ENCODE peak calls at places on chromosomes 12 and 14, in four cellular contexts. L, N, B and K are unnamed samples.
A peak's percentile ranks its signal among the peaks of the same experiment; 100 is the strongest.

GRCh38 chr12:114885501-114885900 is 201.5 kb upstream of the TBX3 start:
- DNase-seq in L (no peak), N (no peak), B (no peak), K (no peak)

GRCh38 chr14:75069811-75070145 is 337 bp downstream of the ZC2HC1C start:
- DNase-seq in L (no peak), N (no peak), B (no peak), K (no peak)

GRCh38 chr12:32148372-32148771 is 41.7 kb downstream of the BICD1 start:
- DNase-seq in L (no peak), N (no peak), B (no peak), K (no peak)

GRCh38 chr14:50008562-50009355 is 107.6 kb downstream of the VCPKMT start:
- DNase-seq in L (peak; percentile 10), N (no peak), B (no peak), K (no peak)

GRCh38 chr12:75738486-75738885 is 227.1 kb upstream of the KRR1 start:
- DNase-seq in L (no peak), N (no peak), B (no peak), K (no peak)

GRCh38 chr12:100827901-100828520 is 33.4 kb downstream of the ANO4 start:
- DNase-seq in L (no peak), N (peak; percentile 21), B (no peak), K (peak; percentile 14)

GRCh38 chr12:29253916-29254625 is 105.0 kb downstream of the FAR2 start:
- DNase-seq in L (no peak), N (no peak), B (no peak), K (no peak)

GRCh38 chr12:109595321-109595902 is 21.8 kb downstream of the MVK start:
- DNase-seq in L (peak; percentile 81), N (no peak), B (no peak), K (no peak)

GRCh38 chr14:49193365-49194050 is 392.7 kb downstream of the RPS29 start:
- DNase-seq in L (no peak), N (no peak), B (no peak), K (no peak)

GRCh38 chr14:37584211-37585100 is 10.6 kb downstream of the FOXA1 start:
- DNase-seq in L (no peak), N (no peak), B (no peak), K (no peak)

GRCh38 chr14:51573607-51574006 is 78.1 kb upstream of the FRMD6 start:
- DNase-seq in L (no peak), N (no peak), B (no peak), K (no peak)

GRCh38 chr12:88015825-88016224 is 13.4 kb downstream of the C12orf50 start:
- DNase-seq in L (no peak), N (no peak), B (no peak), K (no peak)

GRCh38 chr12:102766961-102767360 is 150.1 kb downstream of the PAH start:
- DNase-seq in L (no peak), N (no peak), B (no peak), K (no peak)

GRCh38 chr12:62606654-62607053 is 140.0 kb downstream of the MON2 start:
- DNase-seq in L (no peak), N (no peak), B (no peak), K (no peak)

GRCh38 chr12:87217486-87217885 is 811.7 kb downstream of the C12orf50 start:
- DNase-seq in L (no peak), N (no peak), B (no peak), K (no peak)

GRCh38 chr14:45716506-45716905 is 463.5 kb upstream of the MIS18BP1 start:
- DNase-seq in L (no peak), N (no peak), B (no peak), K (peak; percentile 51)

GRCh38 chr12:121404734-121405133 is 4.8 kb downstream of the RNF34 start:
- DNase-seq in L (no peak), N (no peak), B (no peak), K (peak; percentile 28)

GRCh38 chr12:24113701-24114100 is 164.2 kb upstream of the SOX5 start:
- DNase-seq in L (no peak), N (no peak), B (no peak), K (no peak)

GRCh38 chr14:91202234-91202974 is 42.1 kb downstream of the GPR68 start:
- DNase-seq in L (peak; percentile 84), N (peak; percentile 42), B (peak; percentile 45), K (peak; percentile 49)

GRCh38 chr14:51328942-51329350 is 88.9 kb downstream of the TMX1 start:
- DNase-seq in L (no peak), N (no peak), B (no peak), K (no peak)

GRCh38 chr12:83010169-83010804 is 323.6 kb downstream of the TMTC2 start:
- DNase-seq in L (no peak), N (no peak), B (no peak), K (no peak)

GRCh38 chr14:93037354-93037753 is 78.4 kb downstream of the ITPK1 start:
- DNase-seq in L (no peak), N (no peak), B (no peak), K (no peak)

GRCh38 chr14:89427426-89428162 is 10.6 kb upstream of the FOXN3 start:
- DNase-seq in L (no peak), N (no peak), B (no peak), K (peak; percentile 51)

GRCh38 chr14:64755661-64756265 is 51.5 kb downstream of the PLEKHG3 start:
- DNase-seq in L (peak; percentile 16), N (no peak), B (no peak), K (no peak)

GRCh38 chr14:93999573-93999972 is 2.5 kb downstream of the CCDC197 start:
- DNase-seq in L (no peak), N (no peak), B (no peak), K (no peak)

GRCh38 chr14:22982013-22982476 is 306 bp downstream of the AJUBA start:
- DNase-seq in L (no peak), N (no peak), B (no peak), K (no peak)

GRCh38 chr12:123153906-123154305 is 3.0 kb upstream of the PITPNM2 start:
- DNase-seq in L (no peak), N (no peak), B (no peak), K (no peak)

GRCh38 chr12:117158911-117159310 is 31.4 kb downstream of the FBXO21 start:
- DNase-seq in L (no peak), N (no peak), B (no peak), K (no peak)

GRCh38 chr14:23863836-23864235 is 89.7 kb upstream of the DHRS4 start:
- DNase-seq in L (no peak), N (no peak), B (no peak), K (no peak)

GRCh38 chr14:73116079-73116665 is 20.1 kb upstream of the PSEN1 start:
- DNase-seq in L (no peak), N (no peak), B (no peak), K (no peak)

GRCh38 chr14:71684323-71684722 is 247.9 kb upstream of the RGS6 start:
- DNase-seq in L (no peak), N (no peak), B (no peak), K (no peak)

GRCh38 chr14:101101456-101102056 is 198.0 kb upstream of the RTL1 start:
- DNase-seq in L (no peak), N (no peak), B (no peak), K (peak; percentile 3)

GRCh38 chr14:58805605-58806358 is 168.0 kb downstream of the DACT1 start:
- DNase-seq in L (no peak), N (no peak), B (no peak), K (no peak)

GRCh38 chr12:117466677-117467362 is 105.4 kb upstream of the NOS1 start:
- DNase-seq in L (no peak), N (no peak), B (no peak), K (no peak)

DNA sequence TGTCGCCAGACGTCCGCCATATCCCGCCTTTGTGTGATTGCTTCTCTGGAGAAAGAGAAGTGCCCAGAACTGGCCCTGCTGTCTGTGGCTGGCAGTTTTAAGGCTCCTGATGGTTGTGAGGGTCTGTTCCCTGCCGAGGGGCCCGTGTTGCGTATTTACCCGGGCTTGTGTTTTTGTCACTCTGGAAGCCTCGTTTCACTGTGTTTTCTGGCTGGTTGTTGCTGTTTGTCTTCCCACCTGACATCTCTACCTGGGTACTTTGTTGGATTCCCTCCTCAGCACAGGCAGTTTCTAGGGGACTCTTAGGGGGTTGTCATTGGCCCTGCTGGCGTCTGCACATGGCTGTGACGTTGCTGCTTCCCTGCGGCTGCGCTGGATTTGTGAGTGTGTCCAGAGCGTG is 6.3 kb downstream of the FBRSL1 start:
- DNase-seq in L (no peak), N (no peak), B (no peak), K (no peak)
- H3K4me1 ChIP-seq in L (peaks cover 23% of the 10 kb centered on the region), N (peaks cover 12% of the 10 kb centered on the region), B (peaks cover 100% of the 10 kb centered on the region), K (peaks cover 88% of the 10 kb centered on the region)

GRCh38 chr14:68230941-68231717 is 411.6 kb downstream of the RAD51B start:
- DNase-seq in L (no peak), N (no peak), B (no peak), K (no peak)
- H3K4me1 ChIP-seq in L (no peaks in the 10 kb centered on the region), N (no peaks in the 10 kb centered on the region), B (peaks cover 30% of the 10 kb centered on the region), K (no peaks in the 10 kb centered on the region)

GRCh38 chr12:132430838-132431826 is 58.8 kb upstream of the FBRSL1 start:
- DNase-seq in L (no peak), N (no peak), B (no peak), K (no peak)
- H3K4me1 ChIP-seq in L (peaks cover 16% of the 10 kb centered on the region), N (peaks cover 48% of the 10 kb centered on the region), B (peaks cover 24% of the 10 kb centered on the region), K (peaks cover 30% of the 10 kb centered on the region)

DNA sequence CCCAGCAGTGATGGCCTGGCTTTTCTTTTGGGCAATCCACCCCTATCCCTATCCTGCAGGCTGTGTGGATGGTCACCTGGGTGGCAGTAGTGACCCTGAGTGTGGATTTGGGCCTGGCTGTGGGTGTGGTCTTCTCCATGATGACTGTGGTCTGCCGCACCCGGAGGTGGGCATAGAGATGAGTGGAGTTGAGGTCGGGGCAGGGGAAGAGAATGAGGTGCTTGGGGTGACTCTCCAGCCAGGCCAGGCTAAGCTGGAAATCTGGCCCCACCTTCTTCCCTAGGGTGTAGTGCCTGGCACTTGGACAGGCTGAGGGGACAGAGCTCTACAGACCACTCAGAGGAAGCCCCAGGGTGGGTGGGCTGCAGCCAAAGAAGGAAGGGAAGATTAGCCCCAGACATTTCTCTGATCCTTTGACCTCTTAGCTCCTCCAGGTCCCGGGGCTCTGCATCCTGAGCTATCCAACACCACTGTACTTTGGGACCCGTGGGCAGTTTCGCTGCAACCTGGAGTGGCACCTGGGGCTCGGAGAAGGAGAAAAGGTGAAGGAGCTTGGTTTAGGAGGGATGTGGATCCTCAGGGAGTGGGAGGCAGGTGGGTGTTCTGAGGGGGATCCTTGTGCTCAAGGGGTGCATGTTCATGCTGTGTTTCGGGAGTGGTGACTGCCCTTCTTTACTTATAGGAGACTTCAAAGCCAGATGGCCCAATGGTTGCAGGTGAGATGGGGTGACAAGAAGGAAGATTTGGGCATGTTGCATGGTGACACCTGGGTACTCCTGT is 8.4 kb downstream of the B4GALNT1 start:
- DNase-seq in L (no peak), N (no peak), B (no peak), K (no peak)
- H3K4me1 ChIP-seq in L (no peaks in the 10 kb centered on the region), N (peaks cover 13% of the 10 kb centered on the region), B (peaks cover 35% of the 10 kb centered on the region), K (peaks cover 25% of the 10 kb centered on the region)

DNA sequence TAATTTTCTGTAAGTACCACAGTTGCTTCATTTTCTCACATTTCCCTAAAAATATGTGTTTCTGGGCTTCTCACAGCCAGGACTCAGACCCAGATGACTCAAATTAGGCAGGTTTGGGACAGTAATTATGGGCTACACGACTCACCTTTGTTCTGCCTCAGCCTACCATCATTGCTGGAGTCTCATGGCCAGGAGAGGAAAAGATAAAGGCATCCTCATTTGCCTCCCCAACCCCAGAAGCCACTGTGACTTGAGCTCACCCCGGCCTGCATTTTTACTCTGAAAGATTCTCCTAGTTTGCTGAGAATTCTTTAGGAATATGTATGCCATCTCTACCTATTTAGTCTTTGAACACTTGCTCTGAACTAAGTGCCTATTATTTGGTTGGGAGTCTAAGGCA is 207.8 kb downstream of the PAWR start:
- DNase-seq in L (no peak), N (no peak), B (no peak), K (no peak)
- H3K4me1 ChIP-seq in L (no peaks in the 10 kb centered on the region), N (peaks cover 3% of the 10 kb centered on the region), B (no peaks in the 10 kb centered on the region), K (no peaks in the 10 kb centered on the region)

GRCh38 chr12:9721394-9722092 is 11.4 kb downstream of the CLECL1 start:
- DNase-seq in L (no peak), N (no peak), B (no peak), K (no peak)
- H3K4me1 ChIP-seq in L (no peaks in the 10 kb centered on the region), N (no peaks in the 10 kb centered on the region), B (no peaks in the 10 kb centered on the region), K (no peaks in the 10 kb centered on the region)